ENCODE peak calls at places on chromosomes 5 and 9, in nine cellular contexts. One of them, this sample, is unnamed.

GRCh38 chr5:87120518-87121314 is 147.0 kb upstream of the RASA1 start:
- DNase-seq in lower leg skin: no peak
- DNase-seq in IMR-90: peak
- DNase-seq in stomach: no peak
- DNase-seq in tibial nerve: no peak
- DNase-seq in gastrocnemius medialis: no peak
- DNase-seq in right lobe of liver: no peak
- DNase-seq in heart left ventricle: no peak
- DNase-seq in A549: no peak
- DNase-seq in this sample: no peak

GRCh38 chr5:93330506-93330905 is 250.5 kb downstream of the NR2F1-AS1 start:
- DNase-seq in right lobe of liver: no peak
- DNase-seq in stomach: no peak
- DNase-seq in A549: no peak
- DNase-seq in heart left ventricle: no peak
- DNase-seq in IMR-90: peak
- DNase-seq in tibial nerve: no peak
- DNase-seq in gastrocnemius medialis: no peak
- DNase-seq in lower leg skin: no peak
- DNase-seq in this sample: no peak

GRCh38 chr9:127715443-127716337 is at the start of the genes PTRH1 and TTC16:
- DNase-seq in stomach: peak
- DNase-seq in lower leg skin: peak
- DNase-seq in IMR-90: peak
- DNase-seq in A549: peak
- DNase-seq in tibial nerve: peak
- DNase-seq in heart left ventricle: peak
- DNase-seq in right lobe of liver: peak
- DNase-seq in gastrocnemius medialis: peak
- DNase-seq in this sample: peak

GRCh38 chr9:91786132-91786896 is 163.7 kb downstream of the ROR2 start:
- DNase-seq in A549: no peak
- DNase-seq in lower leg skin: peak
- DNase-seq in heart left ventricle: no peak
- DNase-seq in tibial nerve: no peak
- DNase-seq in right lobe of liver: no peak
- DNase-seq in gastrocnemius medialis: no peak
- DNase-seq in stomach: no peak
- DNase-seq in IMR-90: no peak
- DNase-seq in this sample: peak

GRCh38 chr5:89480406-89481007 is 597.5 kb upstream of the MEF2C start:
- DNase-seq in tibial nerve: no peak
- DNase-seq in heart left ventricle: no peak
- DNase-seq in gastrocnemius medialis: no peak
- DNase-seq in stomach: no peak
- DNase-seq in IMR-90: no peak
- DNase-seq in lower leg skin: no peak
- DNase-seq in A549: no peak
- DNase-seq in right lobe of liver: no peak
- DNase-seq in this sample: no peak

GRCh38 chr9:30774326-30774725 is 1610.1 kb upstream of the ACO1 start:
- DNase-seq in IMR-90: no peak
- DNase-seq in right lobe of liver: peak
- DNase-seq in heart left ventricle: no peak
- DNase-seq in gastrocnemius medialis: no peak
- DNase-seq in stomach: no peak
- DNase-seq in A549: no peak
- DNase-seq in tibial nerve: no peak
- DNase-seq in lower leg skin: no peak
- DNase-seq in this sample: peak

GRCh38 chr5:111929892-111930291 is 172.9 kb upstream of the NREP start:
- DNase-seq in A549: no peak
- DNase-seq in gastrocnemius medialis: no peak
- DNase-seq in heart left ventricle: no peak
- DNase-seq in stomach: no peak
- DNase-seq in lower leg skin: no peak
- DNase-seq in right lobe of liver: no peak
- DNase-seq in tibial nerve: no peak
- DNase-seq in IMR-90: peak
- DNase-seq in this sample: no peak

GRCh38 chr9:86303316-86303975 is 21.1 kb upstream of the ISCA1 start:
- DNase-seq in gastrocnemius medialis: no peak
- DNase-seq in right lobe of liver: no peak
- DNase-seq in A549: no peak
- DNase-seq in tibial nerve: no peak
- DNase-seq in lower leg skin: no peak
- DNase-seq in IMR-90: peak
- DNase-seq in stomach: no peak
- DNase-seq in heart left ventricle: no peak
- DNase-seq in this sample: no peak

GRCh38 chr9:18568969-18569368 is 95.0 kb downstream of the ADAMTSL1 start:
- DNase-seq in A549: no peak
- DNase-seq in tibial nerve: no peak
- DNase-seq in lower leg skin: no peak
- DNase-seq in heart left ventricle: no peak
- DNase-seq in right lobe of liver: no peak
- DNase-seq in IMR-90: peak
- DNase-seq in stomach: no peak
- DNase-seq in gastrocnemius medialis: no peak
- DNase-seq in this sample: no peak

GRCh38 chr9:35605336-35606137 is 475 bp downstream of the TESK1 start:
- DNase-seq in A549: peak
- DNase-seq in tibial nerve: no peak
- DNase-seq in stomach: no peak
- DNase-seq in IMR-90: no peak
- DNase-seq in right lobe of liver: no peak
- DNase-seq in heart left ventricle: peak
- DNase-seq in lower leg skin: peak
- DNase-seq in gastrocnemius medialis: peak
- DNase-seq in this sample: peak

GRCh38 chr9:122822958-122823357 is 5.4 kb downstream of the PDCL start:
- DNase-seq in stomach: no peak
- DNase-seq in lower leg skin: peak
- DNase-seq in IMR-90: no peak
- DNase-seq in right lobe of liver: no peak
- DNase-seq in gastrocnemius medialis: no peak
- DNase-seq in A549: no peak
- DNase-seq in heart left ventricle: no peak
- DNase-seq in tibial nerve: no peak
- DNase-seq in this sample: no peak

GRCh38 chr9:122819791-122820489 is 8.4 kb downstream of the PDCL start:
- DNase-seq in A549: no peak
- DNase-seq in gastrocnemius medialis: no peak
- DNase-seq in stomach: no peak
- DNase-seq in lower leg skin: peak
- DNase-seq in tibial nerve: no peak
- DNase-seq in right lobe of liver: no peak
- DNase-seq in heart left ventricle: no peak
- DNase-seq in IMR-90: peak
- DNase-seq in this sample: no peak

GRCh38 chr9:122822056-122822455 is 6.3 kb downstream of the PDCL start:
- DNase-seq in tibial nerve: no peak
- DNase-seq in A549: no peak
- DNase-seq in gastrocnemius medialis: no peak
- DNase-seq in IMR-90: no peak
- DNase-seq in stomach: no peak
- DNase-seq in lower leg skin: peak
- DNase-seq in right lobe of liver: no peak
- DNase-seq in heart left ventricle: no peak
- DNase-seq in this sample: no peak

GRCh38 chr9:122820490-122820845 is 7.9 kb downstream of the PDCL start:
- DNase-seq in A549: no peak
- DNase-seq in stomach: no peak
- DNase-seq in lower leg skin: peak
- DNase-seq in heart left ventricle: no peak
- DNase-seq in tibial nerve: no peak
- DNase-seq in IMR-90: no peak
- DNase-seq in right lobe of liver: no peak
- DNase-seq in gastrocnemius medialis: no peak
- DNase-seq in this sample: no peak

DNA sequence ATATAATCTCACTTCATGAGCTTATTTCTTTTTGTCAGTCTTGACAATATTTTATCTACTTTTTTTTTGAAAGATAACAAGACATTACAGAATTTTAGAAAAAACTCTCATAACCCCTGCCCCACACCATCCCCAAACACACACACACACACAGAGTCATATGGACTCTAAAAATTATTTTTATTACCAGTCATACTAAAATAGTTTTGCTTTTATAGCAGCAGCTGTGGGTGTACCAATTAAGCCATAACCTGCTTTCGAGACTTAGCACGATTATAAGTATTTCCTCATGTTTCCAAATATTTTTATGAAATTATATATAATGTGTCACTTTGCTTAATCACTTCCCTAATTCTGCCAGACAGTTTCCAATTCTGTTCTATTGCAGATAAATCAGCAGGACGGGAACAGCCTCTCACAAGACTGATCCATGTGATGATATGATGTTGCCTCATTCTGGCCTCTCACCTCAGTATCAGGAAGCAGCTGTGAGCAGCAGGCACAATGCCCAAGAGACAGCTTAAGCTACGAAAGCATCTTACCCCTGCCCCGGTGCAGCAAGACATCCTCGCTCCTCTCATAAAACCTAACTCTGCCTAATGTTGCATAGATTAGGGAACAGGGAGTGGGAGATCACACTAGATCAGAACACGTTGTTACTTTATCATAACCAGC is 7.0 kb downstream of the PDCL start:
- DNase-seq in heart left ventricle: peak
- DNase-seq in right lobe of liver: no peak
- DNase-seq in tibial nerve: peak
- DNase-seq in A549: no peak
- DNase-seq in stomach: no peak
- DNase-seq in gastrocnemius medialis: peak
- DNase-seq in lower leg skin: peak
- DNase-seq in IMR-90: peak
- DNase-seq in this sample: peak
- TF ChIP-seq POLR2A in heart left ventricle: no peak
- TF ChIP-seq POLR2A in right lobe of liver: no peak
- TF ChIP-seq POLR2A in tibial nerve: no peak
- TF ChIP-seq POLR2A in A549: no peak
- TF ChIP-seq POLR2A in stomach: no peak
- TF ChIP-seq POLR2A in gastrocnemius medialis: no peak
- TF ChIP-seq POLR2A in lower leg skin: no peak
- TF ChIP-seq POLR2A in IMR-90: no peak
- TF ChIP-seq POLR2A in this sample: no peak

GRCh38 chr9:135414293-135414692 is 65.3 kb upstream of the PPP1R26 start:
- DNase-seq in tibial nerve: no peak
- DNase-seq in gastrocnemius medialis: no peak
- DNase-seq in lower leg skin: no peak
- DNase-seq in heart left ventricle: no peak
- DNase-seq in right lobe of liver: no peak
- DNase-seq in stomach: no peak
- DNase-seq in IMR-90: no peak
- DNase-seq in A549: no peak
- DNase-seq in this sample: no peak
- TF ChIP-seq CTCF in tibial nerve: no peak
- TF ChIP-seq CTCF in gastrocnemius medialis: no peak
- TF ChIP-seq CTCF in lower leg skin: no peak
- TF ChIP-seq CTCF in heart left ventricle: no peak
- TF ChIP-seq CTCF in right lobe of liver: no peak
- TF ChIP-seq CTCF in stomach: no peak
- TF ChIP-seq CTCF in IMR-90: no peak
- TF ChIP-seq CTCF in A549: no peak
- TF ChIP-seq CTCF in this sample: no peak

GRCh38 chr9:101626295-101626694 is 31.5 kb upstream of the PPP3R2 start:
- DNase-seq in stomach: no peak
- DNase-seq in lower leg skin: no peak
- DNase-seq in right lobe of liver: no peak
- DNase-seq in IMR-90: no peak
- DNase-seq in A549: no peak
- DNase-seq in gastrocnemius medialis: no peak
- DNase-seq in heart left ventricle: no peak
- DNase-seq in tibial nerve: no peak
- DNase-seq in this sample: no peak

GRCh38 chr9:101628173-101628572 is 33.4 kb upstream of the PPP3R2 start:
- DNase-seq in heart left ventricle: no peak
- DNase-seq in lower leg skin: no peak
- DNase-seq in tibial nerve: no peak
- DNase-seq in stomach: no peak
- DNase-seq in A549: no peak
- DNase-seq in IMR-90: peak
- DNase-seq in gastrocnemius medialis: no peak
- DNase-seq in right lobe of liver: no peak
- DNase-seq in this sample: no peak

GRCh38 chr9:101631892-101632291 is 37.1 kb upstream of the PPP3R2 start:
- DNase-seq in gastrocnemius medialis: no peak
- DNase-seq in tibial nerve: no peak
- DNase-seq in stomach: no peak
- DNase-seq in heart left ventricle: no peak
- DNase-seq in right lobe of liver: no peak
- DNase-seq in IMR-90: no peak
- DNase-seq in lower leg skin: no peak
- DNase-seq in A549: no peak
- DNase-seq in this sample: no peak

GRCh38 chr9:101625871-101626270 is 31.1 kb upstream of the PPP3R2 start:
- DNase-seq in right lobe of liver: no peak
- DNase-seq in gastrocnemius medialis: no peak
- DNase-seq in tibial nerve: no peak
- DNase-seq in heart left ventricle: no peak
- DNase-seq in lower leg skin: no peak
- DNase-seq in A549: no peak
- DNase-seq in IMR-90: peak
- DNase-seq in stomach: no peak
- DNase-seq in this sample: no peak

GRCh38 chr9:101629624-101630023 is 34.9 kb upstream of the PPP3R2 start:
- DNase-seq in heart left ventricle: no peak
- DNase-seq in gastrocnemius medialis: no peak
- DNase-seq in IMR-90: no peak
- DNase-seq in tibial nerve: no peak
- DNase-seq in stomach: no peak
- DNase-seq in lower leg skin: no peak
- DNase-seq in right lobe of liver: no peak
- DNase-seq in A549: no peak
- DNase-seq in this sample: no peak
- TF ChIP-seq POLR2A in heart left ventricle: no peak
- TF ChIP-seq POLR2A in gastrocnemius medialis: no peak
- TF ChIP-seq POLR2A in IMR-90: no peak
- TF ChIP-seq POLR2A in tibial nerve: no peak
- TF ChIP-seq POLR2A in stomach: no peak
- TF ChIP-seq POLR2A in lower leg skin: no peak
- TF ChIP-seq POLR2A in right lobe of liver: no peak
- TF ChIP-seq POLR2A in A549: no peak
- TF ChIP-seq POLR2A in this sample: no peak

GRCh38 chr5:164326219-164326618 is 820.8 kb downstream of the MAT2B start:
- DNase-seq in lower leg skin: no peak
- DNase-seq in right lobe of liver: no peak
- DNase-seq in stomach: no peak
- DNase-seq in IMR-90: no peak
- DNase-seq in A549: no peak
- DNase-seq in gastrocnemius medialis: no peak
- DNase-seq in tibial nerve: no peak
- DNase-seq in heart left ventricle: no peak
- DNase-seq in this sample: no peak
- TF ChIP-seq CTCF in lower leg skin: no peak
- TF ChIP-seq CTCF in right lobe of liver: peak
- TF ChIP-seq CTCF in stomach: peak
- TF ChIP-seq CTCF in IMR-90: no peak
- TF ChIP-seq CTCF in A549: no peak
- TF ChIP-seq CTCF in gastrocnemius medialis: no peak
- TF ChIP-seq CTCF in tibial nerve: no peak
- TF ChIP-seq CTCF in heart left ventricle: no peak
- TF ChIP-seq CTCF in this sample: no peak